ENCODE peak calls at places on chromosomes 2 and 18, in seven cellular contexts. S, I, C, W, D, J and T are unnamed samples.

GRCh38 chr18:35526476-35527120 is 28.8 kb upstream of the INO80C start:
- DNase-seq in S (no peak), I (peak), C (peak), W (no peak), D (peak), J (peak), T (no peak)

GRCh38 chr2:219663116-219663762 is 35.8 kb downstream of the SLC4A3 start:
- DNase-seq in S (no peak), I (no peak), C (no peak), W (no peak), D (no peak), J (no peak), T (no peak)

GRCh38 chr18:8069708-8070107 is 502.6 kb downstream of the PTPRM start:
- DNase-seq in S (no peak), I (no peak), C (no peak), W (no peak), D (no peak), J (no peak), T (no peak)

GRCh38 chr2:148530350-148530749 is 114.2 kb upstream of the EPC2 start:
- DNase-seq in S (no peak), I (no peak), C (no peak), W (no peak), D (peak), J (no peak), T (no peak)

GRCh38 chr2:73414651-73415050 is 29.0 kb downstream of the ALMS1 start:
- DNase-seq in S (peak), I (no peak), C (no peak), W (no peak), D (no peak), J (no peak), T (no peak)

GRCh38 chr18:7871560-7872456 is 304.7 kb downstream of the PTPRM start:
- DNase-seq in S (peak), I (no peak), C (no peak), W (no peak), D (no peak), J (no peak), T (no peak)

GRCh38 chr2:241534701-241535375 is 23.7 kb upstream of the BOK start:
- DNase-seq in S (no peak), I (no peak), C (no peak), W (no peak), D (no peak), J (no peak), T (no peak)

GRCh38 chr2:208040199-208041171 is 15.2 kb upstream of the PLEKHM3 start:
- DNase-seq in S (peak), I (peak), C (peak), W (peak), D (no peak), J (peak), T (no peak)

GRCh38 chr18:50836521-50836957 is 16.7 kb upstream of the MRO start:
- DNase-seq in S (peak), I (no peak), C (no peak), W (no peak), D (no peak), J (peak), T (no peak)

GRCh38 chr18:54805571-54806334 is 22.5 kb upstream of the RAB27B start:
- DNase-seq in S (peak), I (no peak), C (no peak), W (no peak), D (no peak), J (no peak), T (no peak)

GRCh38 chr2:29627366-29627765 is 294.0 kb downstream of the ALK start:
- DNase-seq in S (peak), I (no peak), C (no peak), W (no peak), D (no peak), J (no peak), T (no peak)

GRCh38 chr18:2981212-2981728 is 31.7 kb downstream of the LPIN2 start:
- DNase-seq in S (peak), I (no peak), C (no peak), W (no peak), D (no peak), J (no peak), T (no peak)

GRCh38 chr2:96760986-96761832 is 507 bp downstream of the CNNM4 start:
- DNase-seq in S (no peak), I (peak), C (no peak), W (no peak), D (no peak), J (peak), T (no peak)

GRCh38 chr2:74865770-74866674 is 32.1 kb downstream of the HK2 start:
- DNase-seq in S (no peak), I (no peak), C (no peak), W (no peak), D (no peak), J (no peak), T (no peak)

GRCh38 chr2:133532919-133533318 is 35.3 kb downstream of the NCKAP5 start:
- DNase-seq in S (peak), I (no peak), C (no peak), W (no peak), D (no peak), J (no peak), T (no peak)

GRCh38 chr18:12534820-12535219 is 123.1 kb downstream of the SPIRE1 start:
- DNase-seq in S (no peak), I (no peak), C (no peak), W (no peak), D (no peak), J (no peak), T (no peak)

GRCh38 chr2:220795705-220796104 is 776.4 kb downstream of the EPHA4 start:
- DNase-seq in S (peak), I (no peak), C (no peak), W (no peak), D (no peak), J (no peak), T (no peak)

GRCh38 chr2:950627-950992 is at the start of gene SNTG2:
- DNase-seq in S (no peak), I (no peak), C (peak), W (no peak), D (peak), J (peak), T (no peak)

GRCh38 chr2:234963785-234964615 is 12.2 kb downstream of the SH3BP4 start:
- DNase-seq in S (peak), I (peak), C (peak), W (no peak), D (no peak), J (peak), T (peak)

GRCh38 chr2:185215497-185215896 is 523.1 kb upstream of the FSIP2 start:
- DNase-seq in S (no peak), I (no peak), C (no peak), W (no peak), D (no peak), J (no peak), T (no peak)

GRCh38 chr18:74283255-74283554 is 8.6 kb downstream of the CYB5A start:
- DNase-seq in S (no peak), I (no peak), C (no peak), W (no peak), D (no peak), J (no peak), T (no peak)

GRCh38 chr2:85018049-85018447 is 47.1 kb downstream of the KCMF1 start:
- DNase-seq in S (peak), I (no peak), C (no peak), W (no peak), D (no peak), J (no peak), T (no peak)

GRCh38 chr2:1736997-1737480 is 7.3 kb downstream of the PXDN start:
- DNase-seq in S (peak), I (no peak), C (no peak), W (no peak), D (no peak), J (no peak), T (no peak)

GRCh38 chr2:46943881-46944798 is 28.5 kb upstream of the MCFD2 start:
- DNase-seq in S (no peak), I (no peak), C (no peak), W (peak), D (no peak), J (no peak), T (no peak)

GRCh38 chr18:50405582-50406271 is 30.9 kb downstream of the SKA1 start:
- DNase-seq in S (no peak), I (no peak), C (no peak), W (no peak), D (no peak), J (no peak), T (no peak)

GRCh38 chr2:75090770-75091515 is 108.4 kb downstream of the TACR1 start:
- DNase-seq in S (no peak), I (no peak), C (no peak), W (no peak), D (peak), J (no peak), T (no peak)

GRCh38 chr2:96413067-96413722 is 77.6 kb downstream of the NCAPH start:
- DNase-seq in S (no peak), I (no peak), C (no peak), W (no peak), D (no peak), J (peak), T (peak)

GRCh38 chr2:238163494-238164198 is 4.9 kb downstream of the ERFE start:
- DNase-seq in S (no peak), I (no peak), C (no peak), W (no peak), D (no peak), J (no peak), T (no peak)

GRCh38 chr2:99488587-99488998 is 1.2 kb downstream of the REV1 start:
- DNase-seq in S (peak), I (no peak), C (no peak), W (no peak), D (peak), J (no peak), T (no peak)

GRCh38 chr2:85750509-85751299 is 3.1 kb upstream of the ATOH8 start:
- DNase-seq in S (peak), I (peak), C (peak), W (peak), D (no peak), J (peak), T (peak)

GRCh38 chr2:37614061-37614802 is 57.2 kb downstream of the CDC42EP3 start:
- DNase-seq in S (peak), I (no peak), C (peak), W (no peak), D (no peak), J (peak), T (no peak)

DNA sequence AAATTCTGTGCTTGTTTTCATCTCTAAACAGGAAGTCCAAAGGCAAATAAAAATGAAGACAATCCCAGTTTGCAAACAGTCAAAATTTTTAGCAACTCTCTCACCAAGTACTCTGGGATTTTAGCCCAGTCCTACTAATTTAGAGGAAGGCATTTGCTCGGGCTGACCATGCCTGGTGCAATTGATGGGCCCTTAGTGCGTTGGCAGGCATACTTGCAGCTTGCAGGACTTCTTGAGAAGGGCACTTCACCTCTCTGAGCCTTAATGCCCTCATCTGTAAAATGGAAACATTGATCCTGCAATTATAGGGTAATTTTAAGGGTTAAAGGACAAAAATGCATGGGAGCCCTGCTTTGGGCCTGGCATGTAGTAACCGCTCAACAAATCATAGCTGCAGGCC is 114.0 kb upstream of the SPRED2 start:
- DNase-seq in S (no peak), I (no peak), C (no peak), W (no peak), D (no peak), J (no peak), T (no peak)
- TF ChIP-seq POLR2A in S (no peak), I (no peak), C (no peak), W (no peak), D (no peak), J (no peak), T (no peak)

GRCh38 chr2:201072201-201072530 is 365 bp downstream of the NDUFB3 start:
- DNase-seq in S (no peak), I (no peak), C (no peak), W (no peak), D (no peak), J (no peak), T (no peak)

GRCh38 chr2:201070966-201071304 is 536 bp downstream of the HYCC2 start:
- DNase-seq in S (no peak), I (no peak), C (no peak), W (no peak), D (no peak), J (no peak), T (no peak)

GRCh38 chr2:201074996-201075395 is 3.2 kb downstream of the NDUFB3 start:
- DNase-seq in S (no peak), I (no peak), C (no peak), W (no peak), D (no peak), J (no peak), T (no peak)

GRCh38 chr2:201073071-201073470 is 1.3 kb downstream of the NDUFB3 start:
- DNase-seq in S (no peak), I (no peak), C (no peak), W (no peak), D (no peak), J (no peak), T (no peak)

DNA sequence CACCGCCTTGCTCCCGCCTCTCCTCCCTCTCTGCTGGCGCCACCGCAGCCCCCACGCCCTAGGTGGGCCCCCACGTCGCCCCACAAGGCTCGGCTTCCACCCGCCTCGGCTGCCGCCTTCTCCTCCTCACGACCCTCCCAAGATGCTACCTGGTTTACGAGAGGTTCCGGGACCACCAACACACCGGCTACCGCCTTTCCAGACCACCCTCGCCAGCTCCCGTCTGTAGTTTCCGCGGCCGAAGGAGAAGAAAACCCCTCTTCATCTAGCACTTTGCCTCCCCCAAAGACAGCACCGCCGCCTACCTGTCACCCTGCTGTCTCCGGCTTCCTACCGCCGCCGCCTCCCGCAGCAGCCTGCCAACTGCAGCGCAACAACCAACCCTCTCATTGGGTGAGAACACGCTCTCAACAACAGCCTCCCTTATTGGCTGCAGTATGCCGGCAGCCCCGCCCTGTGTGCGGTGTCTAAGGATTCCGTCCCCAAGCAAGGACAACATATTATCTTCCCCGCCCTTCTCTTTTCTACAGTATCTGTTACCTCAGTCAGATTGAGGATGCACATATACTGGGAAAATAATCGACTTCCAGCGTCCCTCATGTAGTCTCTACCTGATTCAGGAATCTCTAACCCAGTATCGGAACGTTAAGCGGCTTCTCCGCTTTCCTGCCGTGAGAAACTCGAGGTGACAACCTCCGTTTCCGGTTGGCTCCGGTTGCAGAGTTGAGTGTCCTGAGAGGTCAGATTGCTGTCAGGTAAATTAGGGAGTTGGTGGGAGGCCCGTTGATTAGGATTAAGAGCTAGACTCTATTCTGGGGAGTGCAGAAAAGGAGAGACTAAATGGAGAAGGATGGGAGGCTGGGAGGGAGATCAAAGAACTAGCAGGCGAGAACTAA is at the start of the genes HYCC2 and NDUFB3:
- DNase-seq in S (peak), I (peak), C (peak), W (peak), D (peak), J (peak), T (peak)
- TF ChIP-seq POLR2A in S (peak), I (no peak), C (peak), W (peak), D (no peak), J (peak), T (peak)

GRCh38 chr2:27704342-27704876 is 40.7 kb downstream of the SLC4A1AP start:
- DNase-seq in S (no peak), I (no peak), C (no peak), W (no peak), D (no peak), J (no peak), T (no peak)

GRCh38 chr2:27707462-27708256 is 44.0 kb downstream of the SLC4A1AP start:
- DNase-seq in S (no peak), I (peak), C (no peak), W (no peak), D (no peak), J (no peak), T (no peak)

GRCh38 chr2:27703638-27704341 is 40.1 kb downstream of the SLC4A1AP start:
- DNase-seq in S (peak), I (peak), C (peak), W (peak), D (peak), J (peak), T (peak)

GRCh38 chr2:27708257-27708654 is 44.6 kb downstream of the SLC4A1AP start:
- DNase-seq in S (no peak), I (no peak), C (no peak), W (no peak), D (no peak), J (no peak), T (no peak)

DNA sequence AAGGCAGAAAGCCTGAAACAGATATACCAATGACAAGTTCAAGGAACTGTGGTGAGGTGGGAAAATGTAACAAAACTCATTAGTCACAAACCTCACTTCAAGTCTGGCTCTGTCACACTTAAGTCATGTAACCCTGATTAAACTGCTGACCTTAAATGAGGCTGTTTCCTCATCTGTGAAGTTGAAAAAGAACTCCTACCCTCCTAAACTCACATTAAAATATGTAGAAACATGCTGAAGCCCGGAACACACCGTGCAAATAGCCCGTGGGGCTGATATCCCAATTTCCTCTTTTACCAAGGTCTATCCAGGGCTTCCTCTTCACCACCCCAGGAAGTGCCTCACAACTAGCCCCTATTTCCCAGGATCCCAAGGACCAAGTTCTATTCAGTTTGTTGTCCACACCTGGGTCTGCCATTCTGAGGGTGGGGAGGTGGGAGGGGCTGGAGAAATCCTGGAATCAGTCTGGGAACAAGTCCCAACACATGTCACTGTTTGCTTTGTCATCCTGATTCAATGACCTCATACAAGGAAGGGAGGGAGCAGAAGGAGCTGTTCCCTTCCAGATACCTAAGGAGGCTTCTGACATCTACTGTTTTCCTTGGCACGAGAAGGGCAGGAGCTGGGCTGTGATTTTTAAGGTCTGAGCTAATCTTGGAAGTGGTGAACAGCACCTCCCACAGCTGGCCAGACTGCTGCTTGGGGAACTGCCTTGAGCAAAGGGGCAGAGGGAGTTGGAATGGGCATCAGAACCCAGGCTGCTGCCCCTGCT is 42.3 kb downstream of the SLC4A1AP start:
- DNase-seq in S (peak), I (peak), C (peak), W (no peak), D (peak), J (peak), T (peak)
- TF ChIP-seq POLR2A in S (no peak), I (no peak), C (peak), W (no peak), D (no peak), J (peak), T (no peak)

GRCh38 chr2:23926750-23927627 is at the start of gene ATAD2B:
- DNase-seq in S (peak), I (peak), C (peak), W (peak), D (peak), J (peak), T (peak)
- TF ChIP-seq POLR2A in S (peak), I (peak), C (peak), W (peak), D (peak), J (peak), T (peak)

DNA sequence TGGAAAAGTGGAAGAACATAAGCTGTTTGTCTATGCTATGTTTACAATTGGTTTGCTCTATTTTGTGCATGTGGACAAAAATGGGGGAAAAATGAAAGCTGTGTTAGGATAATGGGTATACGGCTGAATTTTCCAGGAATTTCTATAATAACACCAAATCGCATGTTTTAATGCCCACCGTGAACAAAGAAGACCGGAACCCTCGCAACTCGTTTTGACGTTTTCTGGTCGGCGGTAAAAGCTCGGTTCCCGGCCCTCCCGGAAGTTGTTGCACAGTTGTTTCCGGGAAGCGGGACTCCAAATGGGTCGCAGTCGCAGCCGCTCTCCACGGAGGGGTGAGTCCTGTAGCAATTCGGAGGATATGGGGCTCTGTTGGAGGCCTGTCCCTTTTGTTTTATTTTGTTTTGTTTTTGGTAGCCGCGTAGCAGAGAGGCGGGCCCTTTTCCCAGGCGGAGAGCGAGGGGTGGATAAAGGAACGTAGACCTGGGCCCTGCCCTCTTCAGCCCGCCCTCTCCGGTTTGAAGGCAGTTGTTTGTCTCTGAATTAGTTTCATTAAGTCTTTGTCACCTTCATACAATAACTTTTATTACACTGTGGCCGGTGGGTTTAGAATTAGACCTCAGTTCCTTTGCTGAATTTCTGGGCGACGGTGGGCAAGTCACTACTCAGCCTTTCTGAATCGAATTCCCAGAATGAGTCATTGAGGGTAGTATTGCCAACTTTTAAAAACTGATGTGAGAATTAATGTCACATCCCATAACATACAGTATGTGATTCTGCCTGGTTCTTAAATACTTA is at the start of gene SNRNP27:
- DNase-seq in S (peak), I (peak), C (peak), W (peak), D (peak), J (peak), T (peak)
- TF ChIP-seq POLR2A in S (peak), I (peak), C (no peak), W (peak), D (no peak), J (peak), T (peak)

GRCh38 chr18:76528477-76529432 is 33.7 kb upstream of the ZNF516 start:
- DNase-seq in S (peak), I (no peak), C (peak), W (no peak), D (no peak), J (peak), T (no peak)
- TF ChIP-seq POLR2A in S (no peak), I (no peak), C (peak), W (no peak), D (no peak), J (peak), T (peak)